ENCODE peak calls at places on chromosomes 3 and 15, in nine cellular contexts. F, E, G, W, U, D, P, J and C are unnamed samples.

GRCh38 chr3:158569717-158570244 is 1.2 kb upstream of the MLF1 start:
- DNase-seq in F (no peak), E (no peak), G (no peak), W (no peak), U (no peak), D (no peak), P (no peak), J (no peak), C (no peak)

GRCh38 chr3:165254812-165255211 is 58.6 kb upstream of the SLITRK3 start:
- DNase-seq in F (no peak), E (peak; percentile 39), G (no peak), W (peak; percentile 50), U (no peak), D (peak; percentile 33), P (no peak), J (peak; percentile 74), C (peak; percentile 47)

GRCh38 chr3:6088433-6088832 is 772.5 kb upstream of the GRM7 start:
- DNase-seq in F (no peak), E (no peak), G (no peak), W (no peak), U (no peak), D (no peak), P (no peak), J (no peak), C (peak; percentile 47)

GRCh38 chr15:71638876-71639275 is 171.5 kb upstream of the NR2E3 start:
- DNase-seq in F (no peak), E (no peak), G (no peak), W (no peak), U (no peak), D (no peak), P (no peak), J (no peak), C (peak; percentile 50)

GRCh38 chr15:42058791-42059190 is 35.6 kb downstream of the PLA2G4D start:
- DNase-seq in F (no peak), E (no peak), G (no peak), W (no peak), U (no peak), D (no peak), P (no peak), J (no peak), C (no peak)

GRCh38 chr3:139394116-139394515 is 4.7 kb upstream of the COPB2 start:
- DNase-seq in F (no peak), E (no peak), G (no peak), W (no peak), U (no peak), D (no peak), P (no peak), J (peak; percentile 72), C (no peak)

GRCh38 chr15:37253877-37254276 is 153.5 kb upstream of the MEIS2 start:
- DNase-seq in F (no peak), E (no peak), G (no peak), W (no peak), U (no peak), D (no peak), P (peak; percentile 14), J (peak; percentile 4), C (no peak)

GRCh38 chr3:127431066-127431465 is 143.2 kb upstream of the PRR20G start:
- DNase-seq in F (no peak), E (no peak), G (peak; percentile 8), W (no peak), U (no peak), D (no peak), P (no peak), J (no peak), C (no peak)

GRCh38 chr15:38652183-38652794 is 87.7 kb upstream of the RASGRP1 start:
- DNase-seq in F (no peak), E (no peak), G (no peak), W (no peak), U (no peak), D (no peak), P (no peak), J (no peak), C (peak; percentile 61)

GRCh38 chr3:193708270-193708669 is 115.3 kb downstream of the OPA1 start:
- DNase-seq in F (no peak), E (no peak), G (no peak), W (no peak), U (no peak), D (no peak), P (no peak), J (no peak), C (no peak)

GRCh38 chr3:73603771-73604171 is 21.0 kb downstream of the PDZRN3 start:
- DNase-seq in F (no peak), E (no peak), G (no peak), W (no peak), U (no peak), D (no peak), P (peak; percentile 66), J (peak; percentile 94), C (no peak)

GRCh38 chr3:126369490-126369889 is 12.3 kb upstream of the KLF15 start:
- DNase-seq in F (no peak), E (no peak), G (no peak), W (no peak), U (no peak), D (no peak), P (no peak), J (no peak), C (no peak)

GRCh38 chr3:126364731-126365301 is 7.6 kb upstream of the KLF15 start:
- DNase-seq in F (peak; percentile 61), E (no peak), G (no peak), W (no peak), U (no peak), D (no peak), P (no peak), J (no peak), C (no peak)

GRCh38 chr3:126365351-126366274 is 8.4 kb upstream of the KLF15 start:
- DNase-seq in F (no peak), E (no peak), G (no peak), W (no peak), U (no peak), D (no peak), P (no peak), J (no peak), C (no peak)

GRCh38 chr3:126370055-126370454 is 12.8 kb upstream of the KLF15 start:
- DNase-seq in F (no peak), E (no peak), G (no peak), W (no peak), U (no peak), D (no peak), P (no peak), J (no peak), C (no peak)

DNA sequence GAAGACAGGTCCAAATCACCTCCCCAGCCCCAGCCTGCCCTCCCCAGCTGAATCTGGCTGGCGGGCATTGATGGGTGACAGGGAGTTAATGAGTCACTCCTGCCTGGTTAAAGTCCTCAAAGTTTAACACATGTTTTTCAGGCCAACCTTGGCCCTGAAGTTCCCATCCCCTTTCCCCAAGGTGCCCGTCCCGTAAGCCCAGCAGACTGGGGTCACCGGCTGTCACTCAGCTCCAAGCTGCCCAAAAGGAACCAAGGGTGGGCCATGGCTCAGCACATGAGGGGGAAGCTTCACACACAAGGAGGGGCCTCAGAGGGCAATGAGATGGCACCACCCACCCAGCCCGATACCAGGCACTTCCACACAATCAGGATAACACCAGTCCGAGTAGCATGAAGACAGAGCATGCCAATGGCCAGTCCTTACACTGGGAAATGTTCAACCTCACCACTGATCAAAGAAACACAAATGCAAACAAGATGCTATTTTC is 10.2 kb upstream of the KLF15 start:
- DNase-seq in F (no peak), E (no peak), G (no peak), W (no peak), U (no peak), D (no peak), P (no peak), J (no peak), C (no peak)
- H3K9ac ChIP-seq in F (no peak overlapping the region), E (no peak overlapping the region), G (no peak overlapping the region), W (no peak overlapping the region), U (no peak overlapping the region), D (no peak overlapping the region), P (no peak overlapping the region), J (no peak overlapping the region), C (no peak overlapping the region)

DNA sequence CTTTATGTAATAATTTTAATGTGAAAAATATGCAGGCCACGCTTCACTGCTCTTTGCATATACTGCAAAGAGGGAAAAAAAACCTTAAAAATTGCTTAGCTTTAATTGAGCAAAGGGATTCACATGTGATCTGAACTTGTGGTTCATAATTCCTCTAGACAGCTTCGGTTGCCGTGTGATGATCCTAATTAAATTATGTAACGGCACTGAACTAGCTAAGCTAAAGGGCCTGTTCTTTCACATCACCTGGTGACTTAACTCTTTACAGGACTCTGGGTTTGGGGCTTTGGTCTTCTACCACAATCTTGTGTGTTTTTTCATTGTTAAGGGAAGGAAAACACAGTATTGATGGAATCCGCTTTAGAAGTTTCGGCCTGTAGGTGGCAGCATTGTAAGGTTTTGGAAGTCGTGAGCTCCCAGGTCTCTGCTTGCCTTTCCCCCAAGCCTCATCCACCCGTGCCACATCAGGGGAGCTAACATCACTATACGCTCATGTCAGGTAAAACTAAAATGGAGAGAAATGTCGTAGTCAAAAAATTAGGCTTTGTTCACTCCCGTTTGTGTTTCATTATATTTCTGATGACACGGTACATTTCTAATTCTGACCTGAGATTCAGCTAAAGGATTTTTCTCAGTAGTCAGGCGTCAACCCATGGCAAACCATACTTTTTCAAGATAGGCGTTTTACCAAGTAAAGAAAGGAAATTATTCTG is 205.6 kb upstream of the DPH6 start:
- DNase-seq in F (peak; percentile 92), E (peak; percentile 68), G (peak; percentile 77), W (peak; percentile 88), U (peak; percentile 80), D (peak; percentile 78), P (peak; percentile 95), J (peak; percentile 68), C (peak; percentile 87)
- H3K9ac ChIP-seq in F (no peak overlapping the region), E (no peak overlapping the region), G (no peak overlapping the region), W (no peak overlapping the region), U (no peak overlapping the region), D (no peak overlapping the region), P (peak overlapping the region; percentile 3), J (peak overlapping the region; percentile 23), C (no peak overlapping the region)

DNA sequence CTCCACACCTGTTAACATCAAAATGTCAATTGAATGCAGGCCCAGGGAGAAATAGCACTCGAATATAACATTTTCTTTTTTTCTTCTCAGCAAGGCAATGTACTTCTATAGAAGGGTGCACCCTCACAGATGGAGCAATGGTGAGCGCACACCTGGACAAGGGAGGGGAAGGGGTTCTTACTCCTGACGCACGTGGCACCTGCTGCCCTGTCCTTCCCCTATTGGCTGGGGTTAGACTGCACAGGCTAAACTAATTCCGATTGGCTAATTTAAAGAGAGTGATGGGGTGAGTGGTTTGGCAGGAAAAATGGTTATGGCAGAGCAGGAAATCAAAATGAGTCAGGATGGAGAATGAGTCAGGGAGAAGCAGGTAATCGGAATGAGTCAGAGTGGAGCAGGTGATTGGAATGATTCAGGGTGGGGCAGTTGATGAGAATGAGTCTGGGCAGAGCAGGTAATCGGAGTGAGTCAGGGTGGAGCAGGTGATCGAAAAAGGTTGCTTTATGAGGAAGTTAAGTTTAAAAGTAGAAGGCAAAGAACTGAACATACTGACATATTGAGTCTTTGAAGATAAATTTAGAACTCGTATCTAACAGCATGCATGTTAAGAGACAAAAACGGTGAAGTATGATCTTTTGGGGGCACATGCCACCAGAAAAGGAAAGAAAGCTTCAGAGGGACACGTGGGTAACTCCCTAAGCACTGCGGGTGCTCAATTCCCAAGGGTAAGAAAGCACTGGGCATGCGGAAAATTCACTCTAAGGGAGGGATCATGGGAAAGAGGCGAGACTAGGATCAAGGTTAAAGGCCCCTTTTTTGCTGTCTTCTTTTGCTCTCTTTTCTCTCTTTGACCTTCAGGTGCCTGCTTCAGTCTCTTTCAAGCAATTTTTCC is 72.9 kb upstream of the GALNT15 start:
- DNase-seq in F (no peak), E (peak; percentile 97), G (no peak), W (no peak), U (peak; percentile 82), D (no peak), P (no peak), J (no peak), C (no peak)
- H3K9ac ChIP-seq in F (no peak overlapping the region), E (peak overlapping the region; percentile 61), G (no peak overlapping the region), W (no peak overlapping the region), U (no peak overlapping the region), D (no peak overlapping the region), P (peak overlapping the region; percentile 75), J (peak overlapping the region; percentile 84), C (no peak overlapping the region)

GRCh38 chr15:94674251-94674650 is 442.9 kb downstream of the MCTP2 start:
- DNase-seq in F (no peak), E (no peak), G (no peak), W (no peak), U (no peak), D (no peak), P (no peak), J (no peak), C (no peak)
- H3K9ac ChIP-seq in F (no peak overlapping the region), E (no peak overlapping the region), G (no peak overlapping the region), W (no peak overlapping the region), U (no peak overlapping the region), D (no peak overlapping the region), P (no peak overlapping the region), J (no peak overlapping the region), C (no peak overlapping the region)